ENCODE peak calls at places on chromosomes 2 and 18, in nine cellular contexts. T is NCI-H524 treated with DMSO at 0.1 percent for 48 hours; G is CD8-positive, alpha-beta T cell; B is NCI-H748 treated with DMSO at 0.1 percent for 48 hours; E is H9; K is activated CD4-positive, alpha-beta memory T cell treated with anti-CD3 and anti-CD28 coated beads, Interleukin-2, amount 10 ng/mL, durations not matched to agents 7 days and 5 days; U is substantia nigra; A is AG20443; X is naive thymus-derived CD8-positive, alpha-beta T cell. V is an unnamed sample.

GRCh38 chr2:164784376-164784775 is 57.2 kb downstream of the COBLL1 start:
- DNase-seq in T (peak), K (no peak), E (no peak), A (peak), G (no peak), B (no peak), X (no peak), U (no peak), V (no peak)

GRCh38 chr2:29606105-29606871 is 315.1 kb downstream of the ALK start:
- DNase-seq in X (no peak), A (peak), B (no peak), G (no peak), T (no peak), E (no peak), U (no peak), K (no peak), V (peak)

GRCh38 chr2:890791-891190 is 59.9 kb upstream of the SNTG2 start:
- DNase-seq in G (no peak), K (no peak), U (no peak), T (no peak), E (peak), B (no peak), X (no peak), A (peak), V (peak)

GRCh38 chr18:13039806-13040205 is 48.6 kb downstream of the CEP192 start:
- DNase-seq in X (no peak), A (no peak), K (no peak), T (no peak), U (no peak), G (no peak), B (no peak), E (no peak), V (no peak)

GRCh38 chr2:27737676-27738348 is 33.7 kb upstream of the MRPL33 start:
- DNase-seq in B (no peak), E (no peak), K (no peak), G (no peak), A (peak), U (no peak), X (no peak), T (no peak), V (no peak)

GRCh38 chr2:222733846-222734689 is 62.6 kb downstream of the MOGAT1 start:
- DNase-seq in A (peak), U (no peak), T (no peak), E (no peak), G (no peak), X (no peak), B (no peak), K (no peak), V (no peak)

GRCh38 chr2:62705859-62706720 is 577 bp downstream of the EHBP1 start:
- DNase-seq in X (no peak), T (no peak), G (no peak), K (no peak), B (peak), A (peak), U (peak), E (peak), V (no peak)

GRCh38 chr18:59900222-59901128 is 679 bp downstream of the PMAIP1 start:
- DNase-seq in E (peak), G (peak), X (peak), B (peak), T (peak), K (peak), A (peak), U (no peak), V (no peak)

GRCh38 chr2:68282814-68283812 is 30.8 kb upstream of the PPP3R1 start:
- DNase-seq in U (no peak), A (peak), E (no peak), X (peak), K (peak), T (no peak), G (no peak), B (peak), V (no peak)

GRCh38 chr2:128610496-128610895 is 291.8 kb upstream of the HS6ST1 start:
- DNase-seq in K (no peak), U (no peak), X (no peak), T (no peak), G (no peak), B (no peak), E (no peak), A (no peak), V (no peak)

GRCh38 chr2:234393352-234393751 is 103.5 kb downstream of the ARL4C start:
- DNase-seq in T (no peak), U (no peak), B (no peak), A (no peak), G (peak), E (no peak), K (no peak), X (no peak), V (no peak)

GRCh38 chr2:96907405-96908041 is 37.6 kb upstream of the SEMA4C start:
- DNase-seq in G (no peak), B (no peak), X (no peak), K (no peak), A (peak), U (peak), T (no peak), E (peak), V (no peak)

GRCh38 chr2:176830362-176830761 is 382.2 kb upstream of the HNRNPA3 start:
- DNase-seq in A (no peak), X (peak), G (no peak), B (peak), E (peak), K (no peak), T (no peak), U (no peak), V (no peak)

GRCh38 chr2:23595601-23596251 is 210.7 kb downstream of the KLHL29 start:
- DNase-seq in G (no peak), U (peak), K (no peak), X (no peak), T (peak), E (no peak), A (peak), B (peak), V (no peak)

GRCh38 chr2:165122521-165122920 is 81.3 kb downstream of the SCN3A start:
- DNase-seq in X (no peak), A (no peak), T (no peak), U (no peak), E (no peak), K (no peak), B (no peak), G (no peak), V (no peak)

GRCh38 chr2:9737053-9737875 is 106.0 kb upstream of the TAF1B start:
- DNase-seq in U (no peak), T (no peak), K (no peak), A (peak), G (no peak), B (no peak), E (no peak), X (no peak), V (no peak)

GRCh38 chr2:100107911-100108647 is 34.3 kb downstream of the AFF3 start:
- DNase-seq in G (no peak), U (no peak), X (no peak), A (no peak), E (no peak), B (no peak), K (no peak), T (peak), V (no peak)

GRCh38 chr18:76913583-76913982 is 91.2 kb downstream of the ZNF236 start:
- DNase-seq in G (no peak), U (no peak), K (no peak), E (no peak), B (peak), X (no peak), T (no peak), A (no peak), V (no peak)

GRCh38 chr2:109614715-109615636 is 812 bp downstream of the SOWAHC start:
- DNase-seq in T (no peak), X (no peak), A (peak), E (peak), B (no peak), G (no peak), K (no peak), U (no peak), V (no peak)

GRCh38 chr2:63667132-63667531 is 78.4 kb downstream of the MDH1 start:
- DNase-seq in B (no peak), T (no peak), U (no peak), G (no peak), E (no peak), K (no peak), X (no peak), A (peak), V (no peak)

GRCh38 chr2:217510790-217511291 is 492.0 kb downstream of the TNS1 start:
- DNase-seq in K (peak), E (peak), T (peak), X (peak), B (peak), A (peak), U (no peak), G (no peak), V (peak)

GRCh38 chr2:76640905-76641304 is 881.3 kb downstream of the LRRTM4 start:
- DNase-seq in A (no peak), B (no peak), U (peak), E (no peak), G (no peak), X (no peak), K (no peak), T (no peak), V (no peak)

GRCh38 chr2:59502981-59503380 is 1050.5 kb downstream of the BCL11A start:
- DNase-seq in T (no peak), G (no peak), K (no peak), A (no peak), E (no peak), U (no peak), X (no peak), B (no peak), V (no peak)

GRCh38 chr2:69798466-69798908 is 31.0 kb upstream of the GMCL1 start:
- DNase-seq in K (no peak), E (no peak), A (peak), G (no peak), T (no peak), B (no peak), U (no peak), X (no peak), V (no peak)

GRCh38 chr2:1140389-1141003 is 189.8 kb downstream of the SNTG2 start:
- DNase-seq in U (no peak), A (peak), G (peak), K (peak), B (peak), X (peak), E (peak), T (no peak), V (no peak)

GRCh38 chr2:64946737-64947090 is 42.5 kb upstream of the SLC1A4 start:
- DNase-seq in B (no peak), T (no peak), X (no peak), E (no peak), U (no peak), A (no peak), G (no peak), K (no peak), V (no peak)

GRCh38 chr2:119240311-119241204 is 16.9 kb downstream of the STEAP3 start:
- DNase-seq in T (peak), B (peak), A (peak), G (no peak), E (peak), U (no peak), X (no peak), K (no peak), V (no peak)

GRCh38 chr2:121034551-121034950 is 250.5 kb downstream of the TFCP2L1 start:
- DNase-seq in X (no peak), A (no peak), K (no peak), E (no peak), G (no peak), B (no peak), U (no peak), T (no peak), V (no peak)

GRCh38 chr2:16395601-16396000 is 270.0 kb downstream of the CYRIA start:
- DNase-seq in U (no peak), A (no peak), G (no peak), E (no peak), X (no peak), T (no peak), K (no peak), B (no peak), V (no peak)

GRCh38 chr2:20343128-20343527 is 7.5 kb downstream of the PUM2 start:
- DNase-seq in G (no peak), U (no peak), X (no peak), A (no peak), B (no peak), K (no peak), E (no peak), T (no peak), V (no peak)

GRCh38 chr2:102065675-102066252 is 74.0 kb downstream of the IL1R2 start:
- DNase-seq in E (no peak), T (no peak), A (no peak), G (no peak), K (no peak), B (no peak), U (no peak), X (no peak), V (no peak)